ENCODE peak calls at places on chromosomes 13 and 19, in five cellular contexts. One of them, this sample, is unnamed.

GRCh38 chr13:113584870-113585671 is 518 bp downstream of the TFDP1 start:
- DNase-seq in Caco-2: peak
- DNase-seq in HTR-8/SVneo: no peak
- DNase-seq in EH: peak
- DNase-seq in amniotic stem cell: no peak
- DNase-seq in this sample: peak

GRCh38 chr13:44806841-44807240 is 182.4 kb downstream of the NUFIP1 start:
- DNase-seq in Caco-2: no peak
- DNase-seq in HTR-8/SVneo: no peak
- DNase-seq in EH: no peak
- DNase-seq in amniotic stem cell: no peak
- DNase-seq in this sample: no peak

GRCh38 chr13:37618554-37618953 is 20.0 kb upstream of the POSTN start:
- DNase-seq in Caco-2: no peak
- DNase-seq in HTR-8/SVneo: no peak
- DNase-seq in EH: peak
- DNase-seq in amniotic stem cell: no peak
- DNase-seq in this sample: no peak

GRCh38 chr19:40754611-40755247 is 3.7 kb downstream of the SNRPA start:
- DNase-seq in Caco-2: no peak
- DNase-seq in HTR-8/SVneo: no peak
- DNase-seq in EH: peak
- DNase-seq in amniotic stem cell: no peak
- DNase-seq in this sample: no peak

GRCh38 chr19:1910169-1910568 is 5.0 kb downstream of the ADAT3 start:
- DNase-seq in Caco-2: no peak
- DNase-seq in HTR-8/SVneo: no peak
- DNase-seq in EH: peak
- DNase-seq in amniotic stem cell: no peak
- DNase-seq in this sample: no peak

GRCh38 chr19:14661372-14661924 is 13.2 kb downstream of the ADGRE3 start:
- DNase-seq in Caco-2: no peak
- DNase-seq in HTR-8/SVneo: no peak
- DNase-seq in EH: no peak
- DNase-seq in amniotic stem cell: no peak
- DNase-seq in this sample: no peak

GRCh38 chr13:94480672-94481145 is 1.2 kb upstream of the DCT start:
- DNase-seq in Caco-2: no peak
- DNase-seq in HTR-8/SVneo: no peak
- DNase-seq in EH: peak
- DNase-seq in amniotic stem cell: no peak
- DNase-seq in this sample: no peak

GRCh38 chr19:55654833-55655647 is at the start of gene U2AF2:
- DNase-seq in Caco-2: peak
- DNase-seq in HTR-8/SVneo: peak
- DNase-seq in EH: peak
- DNase-seq in amniotic stem cell: peak
- DNase-seq in this sample: peak

GRCh38 chr19:45499196-45500180 is 1.2 kb downstream of the PPM1N start:
- DNase-seq in Caco-2: peak
- DNase-seq in HTR-8/SVneo: no peak
- DNase-seq in EH: peak
- DNase-seq in amniotic stem cell: no peak
- DNase-seq in this sample: no peak

GRCh38 chr13:108944760-108945159 is 315.3 kb downstream of the MYO16 start:
- DNase-seq in Caco-2: no peak
- DNase-seq in HTR-8/SVneo: no peak
- DNase-seq in EH: peak
- DNase-seq in amniotic stem cell: no peak
- DNase-seq in this sample: no peak

GRCh38 chr19:1856698-1857603 is 6.4 kb downstream of the KLF16 start:
- DNase-seq in Caco-2: no peak
- DNase-seq in HTR-8/SVneo: no peak
- DNase-seq in EH: peak
- DNase-seq in amniotic stem cell: no peak
- DNase-seq in this sample: peak

GRCh38 chr19:46033401-46033800 is 7.4 kb downstream of the IGFL4 start:
- DNase-seq in Caco-2: no peak
- DNase-seq in HTR-8/SVneo: no peak
- DNase-seq in EH: no peak
- DNase-seq in amniotic stem cell: no peak
- DNase-seq in this sample: no peak